ENCODE peak calls at places on chromosomes 2 and 18, in six cellular contexts. One of them, this sample, is unnamed.

GRCh38 chr2:174771631-174772491 is 7.6 kb upstream of the CHRNA1 start:
- DNase-seq in H9: peak; percentile 93
- DNase-seq in trophoblast cell: peak; percentile 86
- DNase-seq in IMR-90: peak; percentile 82
- DNase-seq in neuronal stem cell: peak; percentile 75
- DNase-seq in mesenchymal stem cell: peak; percentile 94
- DNase-seq in this sample: peak; percentile 95

GRCh38 chr2:212228651-212229253 is 309.9 kb downstream of the ERBB4 start:
- DNase-seq in H9: no peak
- DNase-seq in trophoblast cell: peak; percentile 5
- DNase-seq in IMR-90: peak; percentile 0
- DNase-seq in neuronal stem cell: no peak
- DNase-seq in mesenchymal stem cell: peak; percentile 71
- DNase-seq in this sample: no peak

GRCh38 chr2:96140941-96141623 is 2.8 kb upstream of the ASTL start:
- DNase-seq in H9: no peak
- DNase-seq in trophoblast cell: no peak
- DNase-seq in IMR-90: no peak
- DNase-seq in neuronal stem cell: no peak
- DNase-seq in mesenchymal stem cell: no peak
- DNase-seq in this sample: no peak

GRCh38 chr2:53987336-53987921 is 16.6 kb upstream of the PSME4 start:
- DNase-seq in H9: no peak
- DNase-seq in trophoblast cell: no peak
- DNase-seq in IMR-90: peak; percentile 82
- DNase-seq in neuronal stem cell: no peak
- DNase-seq in mesenchymal stem cell: peak; percentile 13
- DNase-seq in this sample: no peak

GRCh38 chr18:598053-598665 is 1.4 kb downstream of the CLUL1 start:
- DNase-seq in H9: no peak
- DNase-seq in trophoblast cell: no peak
- DNase-seq in IMR-90: no peak
- DNase-seq in neuronal stem cell: no peak
- DNase-seq in mesenchymal stem cell: no peak
- DNase-seq in this sample: peak; percentile 24

GRCh38 chr2:6073260-6074141 is 381.3 kb downstream of the SOX11 start:
- DNase-seq in H9: no peak
- DNase-seq in trophoblast cell: no peak
- DNase-seq in IMR-90: peak; percentile 74
- DNase-seq in neuronal stem cell: peak; percentile 69
- DNase-seq in mesenchymal stem cell: peak; percentile 21
- DNase-seq in this sample: peak; percentile 55

GRCh38 chr2:38108907-38109731 is 33.2 kb upstream of the CYP1B1 start:
- DNase-seq in H9: no peak
- DNase-seq in trophoblast cell: no peak
- DNase-seq in IMR-90: no peak
- DNase-seq in neuronal stem cell: no peak
- DNase-seq in mesenchymal stem cell: no peak
- DNase-seq in this sample: no peak

GRCh38 chr2:23926289-23926749 is 604 bp downstream of the ATAD2B start:
- DNase-seq in H9: peak; percentile 46
- DNase-seq in trophoblast cell: peak; percentile 53
- DNase-seq in IMR-90: no peak
- DNase-seq in neuronal stem cell: peak; percentile 47
- DNase-seq in mesenchymal stem cell: no peak
- DNase-seq in this sample: peak; percentile 65

GRCh38 chr18:35517715-35518114 is 20.0 kb upstream of the INO80C start:
- DNase-seq in H9: no peak
- DNase-seq in trophoblast cell: no peak
- DNase-seq in IMR-90: no peak
- DNase-seq in neuronal stem cell: no peak
- DNase-seq in mesenchymal stem cell: no peak
- DNase-seq in this sample: no peak

GRCh38 chr2:230738391-230738811 is 25.8 kb downstream of the CAB39 start:
- DNase-seq in H9: no peak
- DNase-seq in trophoblast cell: no peak
- DNase-seq in IMR-90: peak; percentile 63
- DNase-seq in neuronal stem cell: no peak
- DNase-seq in mesenchymal stem cell: peak; percentile 83
- DNase-seq in this sample: no peak

GRCh38 chr2:120722603-120723421 is 12.9 kb upstream of the GLI2 start:
- DNase-seq in H9: peak; percentile 40
- DNase-seq in trophoblast cell: no peak
- DNase-seq in IMR-90: peak; percentile 90
- DNase-seq in neuronal stem cell: no peak
- DNase-seq in mesenchymal stem cell: peak; percentile 99
- DNase-seq in this sample: peak; percentile 87

GRCh38 chr2:67277450-67277849 is 119.7 kb upstream of the ETAA1 start:
- DNase-seq in H9: peak; percentile 52
- DNase-seq in trophoblast cell: peak; percentile 25
- DNase-seq in IMR-90: no peak
- DNase-seq in neuronal stem cell: no peak
- DNase-seq in mesenchymal stem cell: no peak
- DNase-seq in this sample: peak; percentile 43

DNA sequence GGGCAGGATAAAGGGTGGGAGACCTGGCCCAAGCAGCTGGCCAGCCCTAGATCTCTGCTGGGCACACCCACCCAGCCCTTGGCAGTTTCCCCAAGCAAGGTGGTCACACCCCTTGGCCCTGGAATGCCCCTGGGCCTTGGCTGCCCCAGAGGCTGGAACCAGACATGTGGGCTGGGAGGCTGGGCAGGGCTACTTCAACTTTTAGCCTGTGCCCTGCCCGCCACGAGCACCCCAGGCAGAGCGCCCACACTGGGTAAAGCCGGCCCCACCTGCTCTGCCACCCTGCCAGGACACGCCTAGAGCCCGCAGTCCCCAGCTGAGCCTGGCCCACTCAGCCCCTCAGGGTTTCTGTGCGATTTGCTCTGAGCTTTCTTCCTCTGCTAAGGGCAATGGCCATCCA is 119.7 kb upstream of the SMAD2 start:
- DNase-seq in H9: no peak
- DNase-seq in trophoblast cell: no peak
- DNase-seq in IMR-90: no peak
- DNase-seq in neuronal stem cell: no peak
- DNase-seq in mesenchymal stem cell: no peak
- DNase-seq in this sample: no peak
- H3K23ac ChIP-seq in H9: no peak overlapping the region
- H3K23ac ChIP-seq in trophoblast cell: no peak overlapping the region
- H3K23ac ChIP-seq in IMR-90: no peak overlapping the region
- H3K23ac ChIP-seq in neuronal stem cell: no peak overlapping the region
- H3K23ac ChIP-seq in mesenchymal stem cell: no peak overlapping the region
- H3K23ac ChIP-seq in this sample: no peak overlapping the region

DNA sequence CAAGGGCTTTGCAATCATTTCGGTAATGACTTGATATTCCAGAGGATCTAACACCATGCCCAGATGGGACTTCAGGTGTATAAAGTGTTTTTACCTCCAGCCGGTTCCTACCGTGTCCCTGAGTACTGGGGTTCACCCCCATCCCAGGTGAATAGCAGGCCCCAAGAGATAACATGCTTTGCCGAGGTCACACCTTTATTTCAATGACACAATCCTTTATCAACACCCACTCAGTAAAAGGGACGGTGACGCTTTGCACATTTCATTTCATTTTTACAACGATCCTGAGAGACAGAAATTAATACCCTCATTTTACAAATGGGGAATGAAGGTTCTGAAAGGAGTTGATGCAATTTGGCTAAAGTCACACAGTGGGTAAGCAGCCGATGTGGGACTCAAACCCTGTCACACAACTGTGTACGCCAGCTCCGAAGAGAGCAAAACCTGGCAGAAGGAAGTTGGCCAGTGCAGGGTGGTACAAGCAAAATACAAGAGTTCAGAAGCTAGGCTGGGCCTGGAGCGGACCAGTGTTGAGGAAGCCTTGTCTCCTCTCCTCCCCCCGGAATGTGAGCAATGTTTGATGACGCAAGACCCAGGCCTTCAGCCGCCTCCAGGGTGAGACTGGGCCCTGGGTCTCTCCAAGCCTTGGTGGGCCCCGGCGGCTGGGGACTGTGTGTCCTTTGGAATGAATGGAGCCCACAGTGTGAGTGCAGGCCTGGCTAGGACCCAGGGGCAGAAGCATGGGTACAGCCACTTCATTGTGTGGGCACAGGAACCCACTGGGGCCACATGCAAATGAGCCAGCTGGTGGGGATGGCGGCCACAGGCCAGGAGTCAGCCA is 139.6 kb upstream of the MYCN start:
- DNase-seq in H9: peak; percentile 59
- DNase-seq in trophoblast cell: peak; percentile 33
- DNase-seq in IMR-90: no peak
- DNase-seq in neuronal stem cell: no peak
- DNase-seq in mesenchymal stem cell: no peak
- DNase-seq in this sample: peak; percentile 92
- H2AK5ac ChIP-seq in H9: no peak overlapping the region
- H2AK5ac ChIP-seq in trophoblast cell: no peak overlapping the region
- H2AK5ac ChIP-seq in IMR-90: no peak overlapping the region
- H2AK5ac ChIP-seq in neuronal stem cell: no peak overlapping the region
- H2AK5ac ChIP-seq in mesenchymal stem cell: peak overlapping the region; percentile 27
- H2AK5ac ChIP-seq in this sample: no peak overlapping the region

DNA sequence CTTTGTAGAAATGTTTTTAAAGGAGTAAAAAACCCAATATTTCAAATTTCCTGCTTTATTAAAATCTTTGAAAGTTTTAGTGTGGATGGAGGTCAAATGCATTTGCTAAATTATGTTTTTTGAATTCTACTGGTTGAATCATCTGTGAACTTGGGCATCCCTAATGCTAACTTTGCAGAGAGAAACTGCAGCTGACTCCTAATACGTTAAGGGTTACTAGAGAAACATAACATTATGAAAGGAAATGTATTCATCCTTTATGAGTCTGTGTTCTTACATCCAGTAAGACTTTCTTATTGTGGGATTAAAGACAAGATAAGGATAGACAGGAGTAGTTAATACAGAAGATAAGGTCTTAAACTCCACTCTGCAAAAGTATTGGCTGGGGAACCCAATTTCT is 140.6 kb downstream of the FAM124B start:
- DNase-seq in H9: no peak
- DNase-seq in trophoblast cell: no peak
- DNase-seq in IMR-90: peak; percentile 42
- DNase-seq in neuronal stem cell: no peak
- DNase-seq in mesenchymal stem cell: peak; percentile 70
- DNase-seq in this sample: no peak
- H3K23ac ChIP-seq in H9: no peak overlapping the region
- H3K23ac ChIP-seq in trophoblast cell: no peak overlapping the region
- H3K23ac ChIP-seq in IMR-90: no peak overlapping the region
- H3K23ac ChIP-seq in neuronal stem cell: no peak overlapping the region
- H3K23ac ChIP-seq in mesenchymal stem cell: no peak overlapping the region
- H3K23ac ChIP-seq in this sample: no peak overlapping the region

GRCh38 chr2:71662665-71663394 is 209.5 kb downstream of the DYSF start:
- DNase-seq in H9: no peak
- DNase-seq in trophoblast cell: no peak
- DNase-seq in IMR-90: no peak
- DNase-seq in neuronal stem cell: no peak
- DNase-seq in mesenchymal stem cell: no peak
- DNase-seq in this sample: no peak
- H2AK5ac ChIP-seq in H9: no peak overlapping the region
- H2AK5ac ChIP-seq in trophoblast cell: no peak overlapping the region
- H2AK5ac ChIP-seq in IMR-90: no peak overlapping the region
- H2AK5ac ChIP-seq in neuronal stem cell: no peak overlapping the region
- H2AK5ac ChIP-seq in mesenchymal stem cell: no peak overlapping the region
- H2AK5ac ChIP-seq in this sample: no peak overlapping the region

GRCh38 chr18:70463085-70463484 is 174.2 kb downstream of the SOCS6 start:
- DNase-seq in H9: no peak
- DNase-seq in trophoblast cell: no peak
- DNase-seq in IMR-90: no peak
- DNase-seq in neuronal stem cell: no peak
- DNase-seq in mesenchymal stem cell: no peak
- DNase-seq in this sample: no peak

GRCh38 chr18:70468861-70469570 is 180.2 kb downstream of the SOCS6 start:
- DNase-seq in H9: no peak
- DNase-seq in trophoblast cell: no peak
- DNase-seq in IMR-90: no peak
- DNase-seq in neuronal stem cell: no peak
- DNase-seq in mesenchymal stem cell: no peak
- DNase-seq in this sample: no peak

GRCh38 chr18:70461323-70462077 is 172.7 kb downstream of the SOCS6 start:
- DNase-seq in H9: no peak
- DNase-seq in trophoblast cell: no peak
- DNase-seq in IMR-90: no peak
- DNase-seq in neuronal stem cell: no peak
- DNase-seq in mesenchymal stem cell: no peak
- DNase-seq in this sample: no peak

GRCh38 chr18:70462078-70462439 is 173.2 kb downstream of the SOCS6 start:
- DNase-seq in H9: no peak
- DNase-seq in trophoblast cell: no peak
- DNase-seq in IMR-90: no peak
- DNase-seq in neuronal stem cell: no peak
- DNase-seq in mesenchymal stem cell: no peak
- DNase-seq in this sample: no peak

GRCh38 chr18:70464343-70465114 is 175.7 kb downstream of the SOCS6 start:
- DNase-seq in H9: peak; percentile 78
- DNase-seq in trophoblast cell: peak; percentile 61
- DNase-seq in IMR-90: peak; percentile 55
- DNase-seq in neuronal stem cell: peak; percentile 54
- DNase-seq in mesenchymal stem cell: peak; percentile 79
- DNase-seq in this sample: peak; percentile 83
- H3K23ac ChIP-seq in H9: no peak overlapping the region
- H3K23ac ChIP-seq in trophoblast cell: no peak overlapping the region
- H3K23ac ChIP-seq in IMR-90: peak overlapping the region; percentile 59
- H3K23ac ChIP-seq in neuronal stem cell: no peak overlapping the region
- H3K23ac ChIP-seq in mesenchymal stem cell: no peak overlapping the region
- H3K23ac ChIP-seq in this sample: no peak overlapping the region

DNA sequence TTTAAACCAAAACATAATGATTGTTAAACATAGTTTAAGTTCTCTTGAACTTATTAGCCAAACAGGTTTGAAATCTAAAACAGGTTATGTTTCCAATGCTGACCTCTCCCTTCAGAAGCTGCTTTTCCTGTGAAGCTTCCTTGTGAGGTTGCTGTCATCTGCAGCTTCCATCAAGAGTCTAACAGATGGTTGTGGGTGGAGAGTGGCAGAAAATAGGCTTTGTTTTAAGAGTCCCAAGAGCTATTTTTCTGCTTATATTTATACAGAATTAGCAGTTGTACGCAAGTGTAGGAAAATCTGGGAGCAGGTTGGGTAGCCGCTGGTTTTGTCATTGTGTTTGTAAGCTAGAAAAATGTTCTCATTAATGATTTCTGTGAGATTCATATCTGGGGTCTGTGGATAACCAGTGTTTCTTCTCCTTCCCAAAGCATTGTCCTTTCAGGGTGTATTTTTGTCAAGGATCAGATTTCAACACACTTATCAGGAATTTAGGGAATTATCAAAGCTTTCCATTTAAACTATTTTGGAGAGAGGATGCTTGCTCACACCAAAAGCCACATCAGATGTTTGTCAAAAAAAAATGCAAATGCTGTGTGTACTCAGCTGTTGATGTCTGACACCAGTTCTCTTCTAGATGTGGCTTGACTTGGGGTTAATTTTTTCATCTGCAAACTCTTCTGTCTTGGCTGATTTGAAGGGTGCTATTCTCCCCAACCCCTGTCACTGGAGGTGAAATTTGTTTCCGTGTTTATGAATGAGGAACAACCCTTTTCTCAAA is 78.1 kb upstream of the KIF5C start:
- DNase-seq in H9: no peak
- DNase-seq in trophoblast cell: no peak
- DNase-seq in IMR-90: no peak
- DNase-seq in neuronal stem cell: no peak
- DNase-seq in mesenchymal stem cell: no peak
- DNase-seq in this sample: no peak
- H2AK5ac ChIP-seq in H9: no peak overlapping the region
- H2AK5ac ChIP-seq in trophoblast cell: no peak overlapping the region
- H2AK5ac ChIP-seq in IMR-90: no peak overlapping the region
- H2AK5ac ChIP-seq in neuronal stem cell: no peak overlapping the region
- H2AK5ac ChIP-seq in mesenchymal stem cell: no peak overlapping the region
- H2AK5ac ChIP-seq in this sample: no peak overlapping the region

GRCh38 chr2:102143450-102143985 is 972 bp downstream of the IL1R1 start:
- DNase-seq in H9: no peak
- DNase-seq in trophoblast cell: peak; percentile 50
- DNase-seq in IMR-90: peak; percentile 47
- DNase-seq in neuronal stem cell: no peak
- DNase-seq in mesenchymal stem cell: peak; percentile 67
- DNase-seq in this sample: peak; percentile 70
- H3K23ac ChIP-seq in H9: no peak overlapping the region
- H3K23ac ChIP-seq in trophoblast cell: no peak overlapping the region
- H3K23ac ChIP-seq in IMR-90: peak overlapping the region; percentile 95
- H3K23ac ChIP-seq in neuronal stem cell: no peak overlapping the region
- H3K23ac ChIP-seq in mesenchymal stem cell: peak overlapping the region; percentile 10
- H3K23ac ChIP-seq in this sample: no peak overlapping the region

This sample was measured in mesendoderm.